ENCODE peak calls at places on chromosome 19, in five cellular contexts. X, G, A, D and O are unnamed samples.

GRCh38 chr19:54451331-54451871 is 2.4 kb downstream of the LENG8 start:
- DNase-seq in D (no peak), G (no peak), X (no peak), A (no peak), O (no peak)

GRCh38 chr19:35031072-35031881 is 1.0 kb downstream of the SCN1B start:
- DNase-seq in X (no peak), G (no peak), D (no peak), A (peak; percentile 87), O (no peak)

GRCh38 chr19:57075801-57076492 is 43.8 kb upstream of the USP29 start:
- DNase-seq in G (no peak), D (no peak), X (no peak), A (no peak), O (no peak)

GRCh38 chr19:14198384-14199376 is 7.3 kb downstream of the ADGRL1 start:
- DNase-seq in G (no peak), D (no peak), X (no peak), A (no peak), O (no peak)

GRCh38 chr19:54047626-54048025 is 16.1 kb downstream of the VSTM1 start:
- DNase-seq in X (no peak), D (no peak), G (no peak), A (no peak), O (no peak)

GRCh38 chr19:29667941-29668340 is 2.7 kb downstream of the PLEKHF1 start:
- DNase-seq in G (no peak), X (peak; percentile 52), A (no peak), D (no peak), O (no peak)

GRCh38 chr19:30434797-30435594 is 62.8 kb downstream of the ZNF536 start:
- DNase-seq in X (no peak), A (no peak), G (no peak), D (no peak), O (no peak)

GRCh38 chr19:32223595-32224370 is 121.6 kb upstream of the ZNF507 start:
- DNase-seq in G (no peak), D (no peak), A (no peak), X (no peak), O (no peak)

GRCh38 chr19:18685597-18686164 is 2.2 kb downstream of the CRTC1 start:
- DNase-seq in A (no peak), D (no peak), X (no peak), G (no peak), O (no peak)

GRCh38 chr19:35476149-35476548 is 14.1 kb downstream of the KRTDAP start:
- DNase-seq in A (no peak), X (no peak), G (no peak), D (no peak), O (no peak)

GRCh38 chr19:40625406-40626120 is 24.4 kb downstream of the LTBP4 start:
- DNase-seq in X (no peak), G (no peak), A (no peak), D (no peak), O (no peak)

GRCh38 chr19:27876489-27876888 is 1336.5 kb downstream of the UQCRFS1 start:
- DNase-seq in G (no peak), A (no peak), D (no peak), X (no peak), O (no peak)

GRCh38 chr19:35066691-35067563 is 25.4 kb downstream of the HPN start:
- DNase-seq in G (peak; percentile 55), A (peak; percentile 94), X (peak; percentile 73), D (peak; percentile 96), O (peak; percentile 93)

GRCh38 chr19:38893341-38893771 is 6.1 kb downstream of the SIRT2 start:
- DNase-seq in G (no peak), D (no peak), A (no peak), X (no peak), O (no peak)

GRCh38 chr19:16496613-16496983 is 404 bp downstream of the C19orf44 start:
- DNase-seq in G (no peak), A (peak; percentile 89), D (no peak), X (no peak), O (peak; percentile 31)

GRCh38 chr19:46579286-46579944 is 21.7 kb upstream of the CALM3 start:
- DNase-seq in G (no peak), A (no peak), X (no peak), D (no peak), O (no peak)

GRCh38 chr19:19662866-19663291 is 597 bp downstream of the ATP13A1 start:
- DNase-seq in G (no peak), X (peak; percentile 11), D (no peak), A (peak; percentile 79), O (peak; percentile 72)

GRCh38 chr19:10686661-10687517 is 14.3 kb upstream of the QTRT1 start:
- DNase-seq in A (no peak), G (no peak), D (no peak), X (no peak), O (no peak)

GRCh38 chr19:45569619-45570421 is 14.8 kb downstream of the OPA3 start:
- DNase-seq in A (peak; percentile 83), D (no peak), X (peak; percentile 59), G (no peak), O (peak; percentile 80)

GRCh38 chr19:42066075-42066754 is 3.8 kb downstream of the GRIK5 start:
- DNase-seq in G (no peak), D (no peak), A (no peak), X (peak; percentile 23), O (no peak)

GRCh38 chr19:14023404-14024235 is 4.3 kb upstream of the RLN3 start:
- DNase-seq in G (no peak), X (peak; percentile 82), A (peak; percentile 53), D (no peak), O (peak; percentile 72)

GRCh38 chr19:11685676-11686650 is 52.8 kb downstream of the ZNF823 start:
- DNase-seq in G (no peak), D (no peak), A (no peak), X (no peak), O (no peak)

GRCh38 chr19:49019242-49019932 is 2.5 kb upstream of the LHB start:
- DNase-seq in D (peak; percentile 25), X (peak; percentile 81), G (no peak), A (peak; percentile 90), O (peak; percentile 92)

GRCh38 chr19:45469132-45469834 is 1.5 kb downstream of the FOSB start:
- DNase-seq in D (peak; percentile 94), X (peak; percentile 96), G (peak; percentile 84), A (peak; percentile 96), O (peak; percentile 93)

GRCh38 chr19:33096005-33096404 is 15.0 kb downstream of the GPATCH1 start:
- DNase-seq in G (no peak), X (peak; percentile 71), A (no peak), D (no peak), O (no peak)

GRCh38 chr19:7336321-7336973 is 12.3 kb upstream of the ARHGEF18 start:
- DNase-seq in A (no peak), X (no peak), G (no peak), D (no peak), O (no peak)

GRCh38 chr19:7337380-7338194 is 11.2 kb upstream of the ARHGEF18 start:
- DNase-seq in A (no peak), D (peak; percentile 24), X (no peak), G (no peak), O (no peak)

GRCh38 chr19:7340959-7341837 is 7.5 kb upstream of the ARHGEF18 start:
- DNase-seq in G (peak; percentile 51), X (peak; percentile 67), A (peak; percentile 86), D (peak; percentile 91), O (peak; percentile 89)

GRCh38 chr19:7346488-7346971 is 2.2 kb upstream of the ARHGEF18 start:
- DNase-seq in A (no peak), D (no peak), X (no peak), G (no peak), O (no peak)

GRCh38 chr19:7342143-7342542 is 6.6 kb upstream of the ARHGEF18 start:
- DNase-seq in A (no peak), D (no peak), X (no peak), G (no peak), O (no peak)
- H3K27ac ChIP-seq in A (no peak overlapping the region), D (no peak overlapping the region), X (no peak overlapping the region), G (no peak overlapping the region), O (no peak overlapping the region)

GRCh38 chr19:2866495-2867024 is 575 bp upstream of the ZNF556 start:
- DNase-seq in D (no peak), X (no peak), A (no peak), G (no peak), O (no peak)
- H3K4me3 ChIP-seq in D (no peak overlapping the region), X (no peak overlapping the region), A (peak overlapping the region; percentile 24), G (no peak overlapping the region), O (no peak overlapping the region)

GRCh38 chr19:1057185-1057857 is 9.6 kb upstream of the ARHGAP45 start:
- DNase-seq in D (no peak), A (no peak), G (no peak), X (peak; percentile 61), O (no peak)
- H3K9me3 ChIP-seq in D (peaks cover 27% of the 10 kb centered on the region), A (peaks cover 33% of the 10 kb centered on the region), G (peaks cover 71% of the 10 kb centered on the region), X (no peaks in the 10 kb centered on the region), O (no peaks in the 10 kb centered on the region)

DNA sequence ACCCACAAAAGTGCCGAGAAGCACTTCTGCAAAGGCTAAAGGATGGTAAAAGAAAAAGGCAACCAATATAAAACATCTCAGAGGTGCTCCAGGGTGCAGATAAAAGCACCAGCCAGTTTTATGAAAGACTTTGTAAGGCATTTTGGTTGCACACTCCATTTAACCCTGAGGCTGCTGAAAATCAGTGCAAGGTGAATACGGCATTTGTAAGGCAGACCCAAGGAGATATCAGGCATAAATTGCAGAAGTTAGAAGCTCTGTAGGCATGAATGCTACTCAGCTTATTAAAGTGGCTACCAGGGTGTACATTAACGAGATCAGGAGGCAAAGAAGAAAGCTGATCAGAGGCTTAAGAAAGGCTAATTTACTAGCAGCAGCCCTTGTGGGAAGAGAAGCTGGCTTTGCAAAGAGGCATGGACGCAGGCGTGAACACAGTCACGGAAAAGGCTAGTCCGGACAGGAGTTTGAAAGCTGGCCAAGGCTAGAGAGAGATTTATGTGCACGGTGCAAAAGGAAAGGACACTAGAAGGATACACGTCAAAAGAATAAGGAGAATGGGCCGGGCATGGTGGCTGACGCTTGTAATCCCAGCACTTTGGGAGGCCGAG is 99.6 kb downstream of the ZNF429 start:
- DNase-seq in G (no peak), D (no peak), X (no peak), A (peak; percentile 56), O (peak; percentile 42)
- H3K27ac ChIP-seq in G (no peak overlapping the region), D (peak overlapping the region; percentile 55), X (peak overlapping the region; percentile 60), A (peak overlapping the region; percentile 74), O (peak overlapping the region; percentile 53)

DNA sequence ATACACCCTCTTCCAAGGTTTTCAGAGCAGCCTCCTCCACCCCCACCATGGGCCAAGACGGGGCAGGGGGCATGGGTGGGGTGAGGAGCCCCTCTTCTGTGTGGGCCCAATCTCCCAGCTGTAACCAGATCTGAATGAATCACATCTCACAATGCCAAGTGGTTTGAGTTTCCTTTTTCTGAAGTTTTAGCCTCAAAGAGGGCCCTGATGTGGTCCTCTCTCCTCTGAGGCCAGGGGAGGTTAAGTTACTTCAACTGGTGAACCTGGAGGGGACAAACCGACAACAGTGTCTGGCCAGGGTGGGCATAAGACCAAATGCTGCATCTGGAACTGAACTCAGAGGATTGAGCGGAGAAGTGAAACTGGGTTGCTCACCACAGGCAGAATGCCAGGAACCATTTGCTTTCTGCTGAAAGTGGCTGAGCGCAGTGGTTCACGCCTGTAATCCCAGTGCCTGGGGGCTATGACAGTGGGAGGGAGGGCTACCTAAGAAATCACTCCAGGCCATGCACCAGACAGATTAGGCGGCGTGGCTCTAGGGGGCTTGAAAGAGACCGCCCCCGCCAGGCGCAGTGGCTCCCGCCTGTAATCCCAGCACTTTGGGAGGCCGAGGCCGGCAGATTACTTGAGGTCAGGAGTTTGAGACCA is 15.4 kb upstream of the IRGC start:
- DNase-seq in X (no peak), A (peak; percentile 60), G (peak; percentile 47), D (peak; percentile 40), O (peak; percentile 57)
- H3K4me3 ChIP-seq in X (no peak overlapping the region), A (peak overlapping the region; percentile 35), G (peak overlapping the region; percentile 46), D (no peak overlapping the region), O (no peak overlapping the region)

GRCh38 chr19:6279620-6279930 is 200 bp downstream of the MLLT1 start:
- DNase-seq in G (no peak), X (no peak), A (no peak), D (no peak), O (no peak)
- H3K9me3 ChIP-seq in G (no peaks in the 10 kb centered on the region), X (no peaks in the 10 kb centered on the region), A (no peaks in the 10 kb centered on the region), D (no peaks in the 10 kb centered on the region), O (no peaks in the 10 kb centered on the region)

GRCh38 chr19:2797280-2797679 is 12.0 kb downstream of the THOP1 start:
- DNase-seq in G (no peak), A (no peak), X (no peak), D (no peak), O (no peak)
- H3K27ac ChIP-seq in G (no peak overlapping the region), A (no peak overlapping the region), X (no peak overlapping the region), D (no peak overlapping the region), O (no peak overlapping the region)